ENCODE peak calls at places on chromosomes 5 and 9, in ten cellular contexts. C is effector memory CD8-positive, alpha-beta T cell; T is cardiac septum; Y is activated CD8-positive, alpha-beta memory T cell treated with anti-CD3 and anti-CD28 coated beads for 48 hours; G is GM06990; E is ureter; S is A549; F is stimulated activated CD8-positive, alpha-beta memory T cell treated with anti-CD3 and anti-CD28 coated beads, Interleukin-4, amount 100 ng/mL, for 1 hour; A is EH; R is SJCRH30. W is an unnamed sample.

GRCh38 chr9:12813960-12814876 is 39.4 kb downstream of the LURAP1L start:
- DNase-seq in C (no peak), T (no peak), Y (no peak), G (peak), E (peak), S (peak), F (no peak), A (peak), R (peak), W (peak)

GRCh38 chr9:95516221-95516735 is 493 bp downstream of the PTCH1 start:
- DNase-seq in C (no peak), T (no peak), Y (no peak), G (no peak), E (no peak), S (no peak), F (no peak), A (no peak), R (no peak), W (no peak)

GRCh38 chr9:35690447-35691324 is 961 bp upstream of the TPM2 start:
- DNase-seq in C (no peak), T (peak), Y (no peak), G (no peak), E (peak), S (peak), F (no peak), A (peak), R (peak), W (no peak)

GRCh38 chr9:133708770-133709611 is 29.2 kb downstream of the SARDH start:
- DNase-seq in C (no peak), T (no peak), Y (no peak), G (peak), E (no peak), S (no peak), F (peak), A (no peak), R (peak), W (no peak)

GRCh38 chr5:1125030-1125357 is 13.1 kb upstream of the SLC12A7 start:
- DNase-seq in C (no peak), T (no peak), Y (no peak), G (no peak), E (no peak), S (no peak), F (no peak), A (peak), R (peak), W (no peak)

GRCh38 chr9:106869458-106869857 is 6.5 kb downstream of the ZNF462 start:
- DNase-seq in C (no peak), T (no peak), Y (no peak), G (no peak), E (no peak), S (no peak), F (no peak), A (peak), R (no peak), W (no peak)

GRCh38 chr5:31587546-31587945 is 51.4 kb upstream of the PDZD2 start:
- DNase-seq in C (no peak), T (no peak), Y (no peak), G (no peak), E (no peak), S (no peak), F (no peak), A (no peak), R (no peak), W (no peak)

GRCh38 chr9:14585730-14586473 is 107.3 kb downstream of the ZDHHC21 start:
- DNase-seq in C (peak), T (no peak), Y (peak), G (peak), E (no peak), S (no peak), F (no peak), A (no peak), R (no peak), W (no peak)

GRCh38 chr9:114852050-114852594 is 46.3 kb upstream of the TNFSF15 start:
- DNase-seq in C (no peak), T (no peak), Y (no peak), G (no peak), E (no peak), S (no peak), F (no peak), A (peak), R (no peak), W (no peak)

GRCh38 chr5:102959055-102959454 is 160.9 kb downstream of the GIN1 start:
- DNase-seq in C (no peak), T (no peak), Y (no peak), G (no peak), E (no peak), S (peak), F (no peak), A (peak), R (no peak), W (no peak)

GRCh38 chr5:83720805-83721431 is at the start of gene HAPLN1:
- DNase-seq in C (no peak), T (no peak), Y (no peak), G (no peak), E (no peak), S (no peak), F (no peak), A (no peak), R (no peak), W (no peak)

GRCh38 chr5:96209829-96210228 is 223.2 kb downstream of the PCSK1 start:
- DNase-seq in C (no peak), T (no peak), Y (no peak), G (no peak), E (no peak), S (no peak), F (no peak), A (peak), R (no peak), W (no peak)

GRCh38 chr5:153900703-153901395 is 137.9 kb downstream of the FAM114A2 start:
- DNase-seq in C (no peak), T (no peak), Y (no peak), G (no peak), E (no peak), S (no peak), F (no peak), A (peak), R (no peak), W (no peak)

GRCh38 chr9:109248133-109248581 is 72.7 kb downstream of the EPB41L4B start:
- DNase-seq in C (no peak), T (no peak), Y (no peak), G (no peak), E (no peak), S (peak), F (no peak), A (peak), R (peak), W (peak)

GRCh38 chr5:77616920-77617319 is 21.6 kb downstream of the OTP start:
- DNase-seq in C (no peak), T (no peak), Y (no peak), G (no peak), E (no peak), S (no peak), F (no peak), A (no peak), R (no peak), W (no peak)

GRCh38 chr9:109341561-109341960 is 20.7 kb upstream of the EPB41L4B start:
- DNase-seq in C (no peak), T (no peak), Y (no peak), G (no peak), E (no peak), S (no peak), F (no peak), A (no peak), R (no peak), W (no peak)

GRCh38 chr5:116256717-116257116 is 171.9 kb downstream of the COMMD10 start:
- DNase-seq in C (no peak), T (no peak), Y (no peak), G (no peak), E (no peak), S (no peak), F (no peak), A (no peak), R (no peak), W (no peak)

GRCh38 chr9:128203842-128204551 is 818 bp downstream of the DNM1 start:
- DNase-seq in C (no peak), T (no peak), Y (no peak), G (no peak), E (no peak), S (peak), F (no peak), A (peak), R (peak), W (no peak)

GRCh38 chr9:86807577-86807976 is 139.7 kb downstream of the GAS1 start:
- DNase-seq in C (no peak), T (no peak), Y (no peak), G (no peak), E (no peak), S (no peak), F (no peak), A (no peak), R (peak), W (no peak)

GRCh38 chr9:75087279-75087823 is 604 bp downstream of the NMRK1 start:
- DNase-seq in C (peak), T (no peak), Y (peak), G (peak), E (peak), S (peak), F (no peak), A (peak), R (peak), W (peak)

GRCh38 chr9:91428431-91428830 is 4.8 kb upstream of the NFIL3 start:
- DNase-seq in C (no peak), T (no peak), Y (no peak), G (no peak), E (no peak), S (no peak), F (no peak), A (peak), R (no peak), W (no peak)

GRCh38 chr5:128099944-128100343 is 16.4 kb downstream of the SLC12A2 start:
- DNase-seq in C (no peak), T (no peak), Y (no peak), G (no peak), E (no peak), S (no peak), F (no peak), A (no peak), R (no peak), W (no peak)

GRCh38 chr5:172953776-172954189 is 5.4 kb upstream of the RPL26L1 start:
- DNase-seq in C (no peak), T (no peak), Y (no peak), G (no peak), E (no peak), S (no peak), F (no peak), A (peak), R (no peak), W (no peak)

GRCh38 chr5:134543820-134544692 is 18.6 kb downstream of the JADE2 start:
- DNase-seq in C (peak), T (no peak), Y (no peak), G (peak), E (no peak), S (no peak), F (no peak), A (no peak), R (no peak), W (no peak)

GRCh38 chr5:16897284-16897704 is 38.8 kb downstream of the MYO10 start:
- DNase-seq in C (no peak), T (no peak), Y (no peak), G (no peak), E (no peak), S (peak), F (no peak), A (peak), R (no peak), W (no peak)

GRCh38 chr5:57383093-57383861 is 99.3 kb downstream of the ACTBL2 start:
- DNase-seq in C (no peak), T (no peak), Y (no peak), G (no peak), E (peak), S (peak), F (no peak), A (peak), R (peak), W (peak)

GRCh38 chr9:34601883-34602570 is 9.9 kb downstream of the RPP25L start:
- DNase-seq in C (no peak), T (no peak), Y (no peak), G (no peak), E (no peak), S (no peak), F (no peak), A (no peak), R (no peak), W (no peak)

GRCh38 chr9:82961504-82962125 is 101.3 kb downstream of the RASEF start:
- DNase-seq in C (no peak), T (no peak), Y (peak), G (no peak), E (peak), S (peak), F (peak), A (peak), R (peak), W (peak)